ENCODE peak calls at places on chromosomes 7 and 10, in ten cellular contexts. U, V, G, X, H, I, J, D, L and S are unnamed samples.
A peak's percentile ranks its signal among the peaks of the same experiment; 100 is the strongest.

GRCh38 chr10:69327463-69328345 is 49.4 kb downstream of the HK1 start:
- DNase-seq in L (no peak), D (peak; percentile 75), J (no peak), H (peak; percentile 77), I (no peak), G (peak; percentile 75), U (no peak), V (peak; percentile 55), X (peak; percentile 61), S (peak; percentile 89)

GRCh38 chr7:28442540-28443420 is 30.5 kb downstream of the CREB5 start:
- DNase-seq in J (no peak), V (peak; percentile 7), I (no peak), H (no peak), L (no peak), D (no peak), U (no peak), G (no peak), X (peak; percentile 65), S (no peak)

GRCh38 chr10:117646718-117647117 is 104.2 kb downstream of the EMX2 start:
- DNase-seq in L (no peak), G (no peak), U (no peak), J (no peak), X (no peak), D (no peak), V (no peak), I (no peak), H (no peak), S (no peak)

GRCh38 chr10:62581351-62581750 is 207.2 kb downstream of the ZNF365 start:
- DNase-seq in I (no peak), X (peak; percentile 63), U (no peak), L (no peak), D (no peak), H (no peak), G (no peak), J (no peak), V (no peak), S (no peak)

GRCh38 chr10:82267014-82267413 is 392.0 kb downstream of the NRG3 start:
- DNase-seq in J (no peak), V (no peak), L (no peak), I (no peak), G (no peak), X (peak; percentile 38), U (no peak), D (no peak), H (no peak), S (no peak)

GRCh38 chr7:28793383-28793782 is 164.7 kb downstream of the TRIL start:
- DNase-seq in H (peak; percentile 35), D (no peak), L (no peak), I (no peak), X (no peak), G (no peak), V (no peak), U (no peak), J (no peak), S (no peak)

GRCh38 chr7:30789334-30789711 is 18.1 kb downstream of the MINDY4 start:
- DNase-seq in I (no peak), D (no peak), H (no peak), G (no peak), J (no peak), L (no peak), X (peak; percentile 74), V (no peak), U (no peak), S (no peak)

GRCh38 chr10:132984801-132985545 is 42.6 kb upstream of the CFAP46 start:
- DNase-seq in J (no peak), V (no peak), H (no peak), G (no peak), X (no peak), I (no peak), U (no peak), L (no peak), D (no peak), S (peak; percentile 62)

GRCh38 chr10:111057006-111057405 is 19.8 kb upstream of the ADRA2A start:
- DNase-seq in J (no peak), V (no peak), X (no peak), L (no peak), I (no peak), D (no peak), U (no peak), H (no peak), G (no peak), S (no peak)

GRCh38 chr7:119572132-119572531 is 700.8 kb upstream of the KCND2 start:
- DNase-seq in X (no peak), I (no peak), D (peak; percentile 49), U (no peak), L (no peak), J (no peak), V (no peak), G (no peak), H (no peak), S (peak; percentile 37)

GRCh38 chr7:119578116-119578515 is 694.9 kb upstream of the KCND2 start:
- DNase-seq in U (no peak), D (no peak), L (no peak), H (no peak), X (no peak), I (no peak), J (no peak), G (no peak), V (no peak), S (no peak)

DNA sequence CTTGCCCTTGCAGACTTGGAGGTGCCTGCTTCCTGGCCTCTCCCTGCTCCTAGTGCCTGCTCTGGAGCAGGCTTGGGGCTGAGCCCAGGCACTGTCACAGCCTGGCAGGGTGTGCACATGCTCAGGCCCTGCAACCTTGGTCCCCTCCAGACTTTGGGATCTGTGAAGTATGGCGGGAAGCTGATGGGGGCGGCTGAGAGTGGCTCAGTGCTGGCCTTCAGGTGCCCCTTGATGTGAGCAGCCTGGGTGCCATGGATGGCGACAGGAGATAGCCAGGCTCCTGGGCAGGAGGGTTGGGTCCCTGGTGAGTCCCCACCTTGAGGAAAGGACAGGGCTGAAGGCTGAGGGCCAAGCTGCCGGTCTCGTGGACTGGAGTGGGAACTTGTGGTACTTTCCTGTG is 700.4 kb upstream of the KCND2 start:
- DNase-seq in I (no peak), H (no peak), G (no peak), D (peak; percentile 61), U (no peak), V (no peak), X (no peak), L (no peak), J (no peak), S (peak; percentile 53)
- H3K27ac ChIP-seq in I (no peak overlapping the region), H (no peak overlapping the region), G (no peak overlapping the region), D (no peak overlapping the region), U (no peak overlapping the region), V (no peak overlapping the region), X (no peak overlapping the region), L (no peak overlapping the region), J (no peak overlapping the region), S (no peak overlapping the region)

GRCh38 chr10:97685395-97685958 is 1.6 kb downstream of the AVPI1 start:
- DNase-seq in J (peak; percentile 79), U (no peak), V (no peak), L (no peak), X (no peak), D (no peak), I (no peak), G (no peak), H (no peak), S (no peak)
- H3K27ac ChIP-seq in J (peak overlapping the region; percentile 94), U (peak overlapping the region; percentile 78), V (peak overlapping the region; percentile 89), L (peak overlapping the region; percentile 78), X (no peak overlapping the region), D (peak overlapping the region; percentile 90), I (peak overlapping the region; percentile 31), G (peak overlapping the region; percentile 92), H (peak overlapping the region; percentile 91), S (no peak overlapping the region)

DNA sequence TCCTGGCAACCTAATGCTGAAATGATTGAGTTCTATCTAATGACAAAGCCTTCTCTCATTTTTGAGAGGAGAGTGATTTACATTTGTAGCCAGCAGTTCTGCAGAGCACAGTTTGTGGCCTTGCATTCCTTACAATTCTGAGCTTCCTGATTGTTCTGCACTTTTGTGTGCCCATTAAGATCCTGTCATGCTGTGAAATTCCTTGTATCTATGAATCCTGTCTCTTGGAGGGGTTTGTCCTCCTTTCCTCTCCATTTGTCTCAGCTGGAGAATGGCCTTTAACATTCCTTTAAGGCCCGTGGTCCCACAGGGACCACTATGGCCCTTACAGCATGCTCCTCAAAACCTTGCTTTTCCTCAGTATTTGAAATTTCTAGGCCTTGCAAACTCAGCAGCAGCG is 10.4 kb downstream of the KLHL7 start:
- DNase-seq in I (no peak), G (no peak), D (no peak), U (no peak), X (no peak), V (no peak), J (no peak), H (no peak), L (no peak), S (no peak)
- H3K27ac ChIP-seq in I (no peak overlapping the region), G (no peak overlapping the region), D (peak overlapping the region; percentile 69), U (no peak overlapping the region), X (no peak overlapping the region), V (no peak overlapping the region), J (no peak overlapping the region), H (peak overlapping the region; percentile 81), L (no peak overlapping the region), S (no peak overlapping the region)

GRCh38 chr10:71236822-71237682 is 24.7 kb downstream of the UNC5B start:
- DNase-seq in I (no peak), J (no peak), D (peak; percentile 18), G (no peak), U (no peak), L (no peak), H (no peak), X (no peak), V (no peak), S (peak; percentile 33)

GRCh38 chr10:71236286-71236685 is 23.9 kb downstream of the UNC5B start:
- DNase-seq in V (peak; percentile 77), H (peak; percentile 8), J (no peak), I (no peak), X (no peak), D (peak; percentile 45), L (no peak), U (no peak), G (no peak), S (peak; percentile 77)

GRCh38 chr10:71238626-71239025 is 26.3 kb downstream of the UNC5B start:
- DNase-seq in I (no peak), X (no peak), G (no peak), J (no peak), H (no peak), V (no peak), U (no peak), L (no peak), D (no peak), S (peak; percentile 40)

GRCh38 chr10:71239131-71239915 is 27.0 kb downstream of the UNC5B start:
- DNase-seq in U (no peak), D (peak; percentile 58), L (no peak), X (no peak), I (no peak), H (peak; percentile 11), J (no peak), V (no peak), G (no peak), S (peak; percentile 59)

DNA sequence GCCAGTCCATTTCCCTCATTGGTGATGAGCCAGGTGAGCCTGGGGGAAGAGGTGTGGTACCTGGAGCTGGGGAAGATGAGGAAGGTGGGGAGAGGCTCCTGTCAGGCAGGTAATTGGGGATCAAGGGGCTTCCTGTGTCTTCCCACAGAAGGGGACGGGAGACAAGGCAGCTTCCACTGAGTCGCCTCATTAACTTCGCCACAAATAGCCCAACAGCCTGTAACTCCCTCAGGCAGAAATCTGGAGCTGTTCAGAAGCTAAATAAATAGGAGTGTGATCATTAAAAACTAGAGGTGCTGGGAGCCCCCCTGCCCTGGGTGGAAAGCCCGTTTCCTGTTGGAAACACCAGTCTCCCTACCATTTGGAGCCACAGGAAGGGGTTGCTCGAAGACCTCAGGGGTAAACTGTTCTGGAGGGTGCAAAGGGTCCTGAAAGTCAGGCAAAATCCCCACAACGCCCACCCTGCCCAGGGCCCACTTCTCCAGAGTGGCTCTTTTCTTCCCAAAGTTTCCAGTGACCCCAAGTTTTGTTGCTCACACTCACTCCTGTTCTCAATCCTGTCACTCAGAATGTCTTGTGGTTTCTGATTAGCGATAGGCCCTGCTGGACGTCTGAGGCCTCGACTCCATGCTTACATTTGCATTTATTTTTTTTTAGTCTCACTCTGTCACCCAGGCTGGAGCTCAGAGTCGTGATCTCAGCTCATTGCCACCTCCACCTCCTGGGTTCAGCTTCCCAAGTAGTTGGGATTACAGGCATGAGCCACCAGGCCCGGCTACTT is 25.7 kb downstream of the UNC5B start:
- DNase-seq in U (no peak), J (no peak), I (no peak), L (no peak), D (peak; percentile 5), H (no peak), G (no peak), V (no peak), X (no peak), S (peak; percentile 18)
- H3K27ac ChIP-seq in U (no peak overlapping the region), J (no peak overlapping the region), I (no peak overlapping the region), L (no peak overlapping the region), D (peak overlapping the region; percentile 23), H (no peak overlapping the region), G (no peak overlapping the region), V (no peak overlapping the region), X (no peak overlapping the region), S (no peak overlapping the region)